ENCODE peak calls at places on chromosome 4, in six cellular contexts. One of them, this sample, is unnamed.

GRCh38 chr4:81724925-81725329 is 253.2 kb upstream of the RASGEF1B start:
- DNase-seq in RWPE1: no peak
- DNase-seq in psoas muscle: peak
- DNase-seq in GM23248: peak
- DNase-seq in suprapubic skin: peak
- DNase-seq in CD4-positive, alpha-beta T cell: no peak
- DNase-seq in this sample: peak

GRCh38 chr4:186607490-186607889 is 52.1 kb upstream of the MTNR1A start:
- DNase-seq in CD4-positive, alpha-beta T cell: no peak
- DNase-seq in RWPE1: no peak
- DNase-seq in suprapubic skin: no peak
- DNase-seq in GM23248: no peak
- DNase-seq in psoas muscle: no peak
- DNase-seq in this sample: no peak

GRCh38 chr4:154495867-154496266 is 4.3 kb upstream of the DCHS2 start:
- DNase-seq in psoas muscle: no peak
- DNase-seq in GM23248: no peak
- DNase-seq in RWPE1: no peak
- DNase-seq in suprapubic skin: no peak
- DNase-seq in CD4-positive, alpha-beta T cell: no peak
- DNase-seq in this sample: no peak

GRCh38 chr4:173405840-173406606 is 7.1 kb upstream of the SCRG1 start:
- DNase-seq in psoas muscle: no peak
- DNase-seq in suprapubic skin: no peak
- DNase-seq in RWPE1: no peak
- DNase-seq in GM23248: no peak
- DNase-seq in CD4-positive, alpha-beta T cell: no peak
- DNase-seq in this sample: no peak

GRCh38 chr4:188372051-188372450 is 232.8 kb downstream of the TRIML1 start:
- DNase-seq in CD4-positive, alpha-beta T cell: no peak
- DNase-seq in GM23248: peak
- DNase-seq in psoas muscle: no peak
- DNase-seq in suprapubic skin: no peak
- DNase-seq in RWPE1: peak
- DNase-seq in this sample: no peak

GRCh38 chr4:78057135-78057599 is at the start of gene FRAS1:
- DNase-seq in psoas muscle: peak
- DNase-seq in CD4-positive, alpha-beta T cell: no peak
- DNase-seq in GM23248: peak
- DNase-seq in RWPE1: peak
- DNase-seq in suprapubic skin: peak
- DNase-seq in this sample: peak

GRCh38 chr4:105657117-105657765 is 51.2 kb downstream of the INTS12 start:
- DNase-seq in CD4-positive, alpha-beta T cell: no peak
- DNase-seq in psoas muscle: no peak
- DNase-seq in RWPE1: peak
- DNase-seq in suprapubic skin: no peak
- DNase-seq in GM23248: no peak
- DNase-seq in this sample: no peak

GRCh38 chr4:184416913-184417734 is 57.2 kb downstream of the IRF2 start:
- DNase-seq in CD4-positive, alpha-beta T cell: peak
- DNase-seq in GM23248: peak
- DNase-seq in psoas muscle: no peak
- DNase-seq in RWPE1: no peak
- DNase-seq in suprapubic skin: no peak
- DNase-seq in this sample: no peak

GRCh38 chr4:61468091-61468720 is 268.1 kb downstream of the ADGRL3 start:
- DNase-seq in CD4-positive, alpha-beta T cell: no peak
- DNase-seq in suprapubic skin: no peak
- DNase-seq in GM23248: no peak
- DNase-seq in psoas muscle: no peak
- DNase-seq in RWPE1: peak
- DNase-seq in this sample: no peak

GRCh38 chr4:749771-750666 is 44.4 kb downstream of the PCGF3 start:
- DNase-seq in psoas muscle: peak
- DNase-seq in RWPE1: no peak
- DNase-seq in GM23248: peak
- DNase-seq in suprapubic skin: no peak
- DNase-seq in CD4-positive, alpha-beta T cell: no peak
- DNase-seq in this sample: peak

GRCh38 chr4:103136671-103137445 is 37.2 kb upstream of the BDH2 start:
- DNase-seq in GM23248: no peak
- DNase-seq in RWPE1: no peak
- DNase-seq in suprapubic skin: no peak
- DNase-seq in CD4-positive, alpha-beta T cell: no peak
- DNase-seq in psoas muscle: no peak
- DNase-seq in this sample: no peak

GRCh38 chr4:136713140-136713539 is 819.2 kb downstream of the PCDH18 start:
- DNase-seq in CD4-positive, alpha-beta T cell: no peak
- DNase-seq in suprapubic skin: no peak
- DNase-seq in psoas muscle: no peak
- DNase-seq in GM23248: peak
- DNase-seq in RWPE1: no peak
- DNase-seq in this sample: no peak

GRCh38 chr4:155758500-155759371 is at the start of gene GUCY1B1:
- DNase-seq in suprapubic skin: peak
- DNase-seq in psoas muscle: peak
- DNase-seq in RWPE1: peak
- DNase-seq in GM23248: peak
- DNase-seq in CD4-positive, alpha-beta T cell: peak
- DNase-seq in this sample: peak

GRCh38 chr4:75338352-75338880 is 175.8 kb downstream of the RCHY1 start:
- DNase-seq in CD4-positive, alpha-beta T cell: no peak
- DNase-seq in GM23248: no peak
- DNase-seq in RWPE1: no peak
- DNase-seq in suprapubic skin: no peak
- DNase-seq in psoas muscle: no peak
- DNase-seq in this sample: no peak

GRCh38 chr4:168877779-168878491 is 132.1 kb downstream of the CBR4 start:
- DNase-seq in suprapubic skin: peak
- DNase-seq in psoas muscle: peak
- DNase-seq in RWPE1: no peak
- DNase-seq in CD4-positive, alpha-beta T cell: no peak
- DNase-seq in GM23248: peak
- DNase-seq in this sample: peak

GRCh38 chr4:51894246-51894645 is 51.3 kb downstream of the DCUN1D4 start:
- DNase-seq in GM23248: peak
- DNase-seq in CD4-positive, alpha-beta T cell: no peak
- DNase-seq in suprapubic skin: no peak
- DNase-seq in psoas muscle: no peak
- DNase-seq in RWPE1: peak
- DNase-seq in this sample: no peak

GRCh38 chr4:532588-533317 is 33.7 kb downstream of the PIGG start:
- DNase-seq in GM23248: peak
- DNase-seq in suprapubic skin: no peak
- DNase-seq in RWPE1: peak
- DNase-seq in CD4-positive, alpha-beta T cell: no peak
- DNase-seq in psoas muscle: no peak
- DNase-seq in this sample: no peak

GRCh38 chr4:38856046-38856445 is 571 bp downstream of the TLR6 start:
- DNase-seq in RWPE1: no peak
- DNase-seq in CD4-positive, alpha-beta T cell: no peak
- DNase-seq in psoas muscle: no peak
- DNase-seq in suprapubic skin: no peak
- DNase-seq in GM23248: no peak
- DNase-seq in this sample: peak
- H3K27ac ChIP-seq in RWPE1: no peak
- H3K27ac ChIP-seq in CD4-positive, alpha-beta T cell: peak
- H3K27ac ChIP-seq in psoas muscle: peak
- H3K27ac ChIP-seq in suprapubic skin: peak
- H3K27ac ChIP-seq in GM23248: no peak
- H3K27ac ChIP-seq in this sample: peak

GRCh38 chr4:3250438-3250955 is 1.5 kb downstream of the MSANTD1 start:
- DNase-seq in CD4-positive, alpha-beta T cell: no peak
- DNase-seq in RWPE1: no peak
- DNase-seq in psoas muscle: peak
- DNase-seq in GM23248: no peak
- DNase-seq in suprapubic skin: no peak
- DNase-seq in this sample: no peak
- H3K27ac ChIP-seq in CD4-positive, alpha-beta T cell: no peak
- H3K27ac ChIP-seq in RWPE1: no peak
- H3K27ac ChIP-seq in psoas muscle: no peak
- H3K27ac ChIP-seq in GM23248: no peak
- H3K27ac ChIP-seq in suprapubic skin: no peak
- H3K27ac ChIP-seq in this sample: no peak

GRCh38 chr4:74104145-74104544 is 5.2 kb upstream of the CXCL2 start:
- DNase-seq in GM23248: no peak
- DNase-seq in psoas muscle: no peak
- DNase-seq in suprapubic skin: no peak
- DNase-seq in RWPE1: no peak
- DNase-seq in CD4-positive, alpha-beta T cell: no peak
- DNase-seq in this sample: no peak
- H3K27ac ChIP-seq in GM23248: no peak
- H3K27ac ChIP-seq in psoas muscle: no peak
- H3K27ac ChIP-seq in suprapubic skin: no peak
- H3K27ac ChIP-seq in RWPE1: no peak
- H3K27ac ChIP-seq in CD4-positive, alpha-beta T cell: no peak
- H3K27ac ChIP-seq in this sample: no peak

DNA sequence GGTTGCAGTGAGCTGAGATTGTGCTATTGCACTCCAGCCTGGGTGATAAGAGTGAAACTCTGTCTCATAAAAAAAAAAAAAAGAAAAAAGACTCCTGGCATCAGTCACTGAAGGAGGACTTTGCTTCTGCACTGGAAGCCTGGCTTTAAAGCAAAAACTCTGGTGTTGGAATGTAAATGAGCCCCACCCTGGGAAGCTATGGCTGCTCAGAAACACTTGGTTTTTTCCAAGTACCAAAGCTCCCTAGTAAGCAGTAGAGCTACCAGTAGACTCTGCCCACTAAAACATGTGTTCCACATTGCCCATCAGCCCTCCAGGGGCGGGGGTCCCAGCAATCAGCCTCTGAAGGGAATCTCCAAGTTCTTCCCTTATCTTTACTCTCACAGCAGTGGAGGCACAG is 154.4 kb downstream of the SHROOM3 start:
- DNase-seq in GM23248: peak
- DNase-seq in RWPE1: peak
- DNase-seq in psoas muscle: no peak
- DNase-seq in CD4-positive, alpha-beta T cell: no peak
- DNase-seq in suprapubic skin: no peak
- DNase-seq in this sample: no peak
- H3K27ac ChIP-seq in GM23248: peak
- H3K27ac ChIP-seq in RWPE1: no peak
- H3K27ac ChIP-seq in psoas muscle: no peak
- H3K27ac ChIP-seq in CD4-positive, alpha-beta T cell: no peak
- H3K27ac ChIP-seq in suprapubic skin: peak
- H3K27ac ChIP-seq in this sample: peak

GRCh38 chr4:118904418-118904817 is 15.8 kb downstream of the SYNPO2 start:
- DNase-seq in RWPE1: no peak
- DNase-seq in CD4-positive, alpha-beta T cell: no peak
- DNase-seq in psoas muscle: no peak
- DNase-seq in suprapubic skin: no peak
- DNase-seq in GM23248: no peak
- DNase-seq in this sample: peak
- H3K27ac ChIP-seq in RWPE1: no peak
- H3K27ac ChIP-seq in CD4-positive, alpha-beta T cell: no peak
- H3K27ac ChIP-seq in psoas muscle: peak
- H3K27ac ChIP-seq in suprapubic skin: no peak
- H3K27ac ChIP-seq in GM23248: no peak
- H3K27ac ChIP-seq in this sample: no peak

DNA sequence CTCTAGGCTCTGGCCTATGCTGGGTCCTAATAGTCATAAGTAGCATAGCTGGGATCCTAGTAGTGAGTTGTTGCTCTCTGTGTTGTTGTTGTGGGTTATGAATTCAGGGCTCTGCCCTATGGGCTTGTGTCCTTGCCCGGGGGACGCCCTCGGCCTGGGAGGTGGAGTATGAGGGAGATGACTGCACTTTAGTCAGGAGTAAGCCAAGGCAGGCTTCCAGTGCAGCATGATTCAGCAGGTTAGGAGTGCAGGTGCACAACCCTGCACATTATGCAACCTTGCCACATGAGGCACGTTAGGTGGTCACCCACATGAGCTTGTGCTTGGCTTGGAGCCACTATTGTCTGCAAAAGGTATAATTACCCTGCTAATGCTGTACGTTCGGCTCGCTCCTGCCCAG is 58.4 kb upstream of the CCDC149 start:
- DNase-seq in RWPE1: peak
- DNase-seq in CD4-positive, alpha-beta T cell: no peak
- DNase-seq in psoas muscle: no peak
- DNase-seq in GM23248: no peak
- DNase-seq in suprapubic skin: no peak
- DNase-seq in this sample: no peak
- H3K27ac ChIP-seq in RWPE1: peak
- H3K27ac ChIP-seq in CD4-positive, alpha-beta T cell: no peak
- H3K27ac ChIP-seq in psoas muscle: no peak
- H3K27ac ChIP-seq in GM23248: no peak
- H3K27ac ChIP-seq in suprapubic skin: no peak
- H3K27ac ChIP-seq in this sample: no peak

GRCh38 chr4:98466868-98467599 is 191.4 kb downstream of the TSPAN5 start:
- DNase-seq in suprapubic skin: no peak
- DNase-seq in GM23248: peak
- DNase-seq in RWPE1: no peak
- DNase-seq in psoas muscle: no peak
- DNase-seq in CD4-positive, alpha-beta T cell: no peak
- DNase-seq in this sample: no peak
- H3K27ac ChIP-seq in suprapubic skin: no peak
- H3K27ac ChIP-seq in GM23248: no peak
- H3K27ac ChIP-seq in RWPE1: no peak
- H3K27ac ChIP-seq in psoas muscle: no peak
- H3K27ac ChIP-seq in CD4-positive, alpha-beta T cell: no peak
- H3K27ac ChIP-seq in this sample: no peak

This sample was measured in heart right ventricle.